ENCODE peak calls at places on chromosomes 7 and 10, in eight cellular contexts. E, F, G, P, U, H, M and T are unnamed samples.

GRCh38 chr10:123563994-123564393 is 102.2 kb upstream of the GPR26 start:
- DNase-seq in E (no peak), F (no peak), G (no peak), P (no peak), U (no peak), H (no peak), M (no peak), T (no peak)

GRCh38 chr10:69871074-69871473 is 69.4 kb downstream of the COL13A1 start:
- DNase-seq in E (no peak), F (no peak), G (no peak), P (no peak), U (no peak), H (no peak), M (no peak), T (no peak)

GRCh38 chr10:13987472-13987871 is 343.3 kb downstream of the FRMD4A start:
- DNase-seq in E (no peak), F (peak), G (no peak), P (no peak), U (no peak), H (no peak), M (peak), T (peak)

GRCh38 chr10:2048337-2048973 is 311.1 kb upstream of the ADARB2 start:
- DNase-seq in E (no peak), F (no peak), G (no peak), P (no peak), U (no peak), H (no peak), M (no peak), T (peak)

GRCh38 chr10:23535381-23535780 is 96.5 kb downstream of the OTUD1 start:
- DNase-seq in E (no peak), F (no peak), G (no peak), P (no peak), U (no peak), H (no peak), M (no peak), T (no peak)

GRCh38 chr10:112210672-112211071 is 27.1 kb upstream of the GPAM start:
- DNase-seq in E (no peak), F (no peak), G (no peak), P (no peak), U (no peak), H (no peak), M (no peak), T (no peak)

GRCh38 chr7:55476071-55476803 is 96.1 kb downstream of the VOPP1 start:
- DNase-seq in E (no peak), F (peak), G (no peak), P (no peak), U (no peak), H (no peak), M (peak), T (no peak)

GRCh38 chr7:74275401-74275881 is 13.8 kb upstream of the CLIP2 start:
- DNase-seq in E (no peak), F (peak), G (no peak), P (no peak), U (no peak), H (no peak), M (no peak), T (no peak)

GRCh38 chr7:105065104-105065503 is 51.1 kb downstream of the KMT2E start:
- DNase-seq in E (no peak), F (no peak), G (no peak), P (no peak), U (no peak), H (no peak), M (no peak), T (no peak)

GRCh38 chr10:51832652-51833383 is 133.4 kb upstream of the CSTF2T start:
- DNase-seq in E (no peak), F (peak), G (no peak), P (no peak), U (no peak), H (no peak), M (peak), T (peak)

GRCh38 chr7:45938626-45939302 is 17.7 kb upstream of the IGFBP3 start:
- DNase-seq in E (no peak), F (no peak), G (no peak), P (no peak), U (no peak), H (no peak), M (no peak), T (no peak)

GRCh38 chr10:14282271-14282670 is 48.5 kb downstream of the FRMD4A start:
- DNase-seq in E (no peak), F (peak), G (no peak), P (no peak), U (no peak), H (no peak), M (peak), T (peak)

GRCh38 chr7:77413861-77414424 is 2.2 kb downstream of the GSAP start:
- DNase-seq in E (no peak), F (peak), G (no peak), P (no peak), U (no peak), H (no peak), M (no peak), T (peak)

GRCh38 chr7:108347616-108348015 is 108.6 kb downstream of the NRCAM start:
- DNase-seq in E (no peak), F (peak), G (no peak), P (no peak), U (no peak), H (peak), M (peak), T (peak)

GRCh38 chr7:151695856-151696555 is 176.3 kb upstream of the RHEB start:
- DNase-seq in E (no peak), F (no peak), G (no peak), P (no peak), U (peak), H (no peak), M (no peak), T (peak)

GRCh38 chr7:63925626-63926460 is 72.8 kb upstream of the ZNF722 start:
- DNase-seq in E (peak), F (peak), G (peak), P (peak), U (peak), H (no peak), M (no peak), T (peak)

GRCh38 chr7:158353606-158354570 is 233.7 kb downstream of the PTPRN2 start:
- DNase-seq in E (no peak), F (peak), G (no peak), P (no peak), U (peak), H (no peak), M (peak), T (peak)

GRCh38 chr7:127594490-127594889 is 954 bp downstream of the FSCN3 start:
- DNase-seq in E (no peak), F (no peak), G (no peak), P (no peak), U (no peak), H (no peak), M (no peak), T (no peak)

GRCh38 chr7:85185355-85186082 is 1.3 kb downstream of the SEMA3D start:
- DNase-seq in E (peak), F (peak), G (peak), P (peak), U (peak), H (peak), M (peak), T (peak)

GRCh38 chr7:91852263-91852741 is 28.2 kb downstream of the MTERF1 start:
- DNase-seq in E (no peak), F (peak), G (no peak), P (no peak), U (no peak), H (peak), M (peak), T (peak)

GRCh38 chr10:113436836-113437235 is 116.0 kb upstream of the HABP2 start:
- DNase-seq in E (no peak), F (no peak), G (no peak), P (no peak), U (no peak), H (no peak), M (no peak), T (no peak)
- H3K4me3 ChIP-seq in E (no peak), F (no peak), G (no peak), P (no peak), U (no peak), H (no peak), M (no peak), T (no peak)

GRCh38 chr10:86036544-86036831 is 330.1 kb downstream of the GRID1 start:
- DNase-seq in E (no peak), F (no peak), G (no peak), P (no peak), U (no peak), H (no peak), M (no peak), T (no peak)
- TF ChIP-seq CTCF in E (no peak), F (no peak), G (no peak), P (no peak), U (no peak), H (no peak), M (no peak), T (no peak)

GRCh38 chr7:142603870-142604448 is 145.3 kb upstream of the PRSS1 start:
- DNase-seq in E (no peak), F (peak), G (no peak), P (no peak), U (no peak), H (peak), M (peak), T (peak)
- H3K4me3 ChIP-seq in E (no peak), F (peak), G (no peak), P (no peak), U (no peak), H (no peak), M (peak), T (no peak)

GRCh38 chr10:76034236-76035009 is 603.0 kb downstream of the LRMDA start:
- DNase-seq in E (no peak), F (peak), G (no peak), P (no peak), U (peak), H (no peak), M (no peak), T (no peak)
- TF ChIP-seq CTCF in E (no peak), F (no peak), G (no peak), P (no peak), U (no peak), H (no peak), M (no peak), T (no peak)

GRCh38 chr10:71766717-71767419 is 6.5 kb downstream of the VSIR start:
- DNase-seq in E (peak), F (peak), G (peak), P (peak), U (no peak), H (peak), M (peak), T (peak)
- H3K4me3 ChIP-seq in E (no peak), F (no peak), G (no peak), P (no peak), U (no peak), H (no peak), M (no peak), T (no peak)

GRCh38 chr7:16785316-16785715 is 19.5 kb downstream of the AGR2 start:
- DNase-seq in E (no peak), F (no peak), G (no peak), P (no peak), U (no peak), H (no peak), M (no peak), T (no peak)
- TF ChIP-seq CTCF in E (no peak), F (no peak), G (no peak), P (no peak), U (no peak), H (no peak), M (no peak), T (no peak)

GRCh38 chr7:2230226-2230625 is 2.5 kb downstream of the MAD1L1 start:
- DNase-seq in E (no peak), F (no peak), G (no peak), P (no peak), U (peak), H (no peak), M (no peak), T (no peak)
- H3K4me3 ChIP-seq in E (no peak), F (no peak), G (no peak), P (no peak), U (no peak), H (no peak), M (no peak), T (no peak)